ENCODE peak calls at places on chromosomes 7 and 10, in four cellular contexts. P is naive thymus-derived CD8-positive, alpha-beta T cell; T is heart right ventricle; I is activated T-cell treated with anti-CD3 and anti-CD28 coated beads, Interleukin-2, amount 50 U/mL, for 72 hours. Z is an unnamed sample.

GRCh38 chr10:82910301-82910700 is 1035.3 kb downstream of the NRG3 start:
- ATAC-seq in P (no peak), T (no peak), I (no peak), Z (no peak)

GRCh38 chr10:94420998-94421397 is 18.7 kb downstream of the TBC1D12 start:
- ATAC-seq in P (no peak), T (no peak), I (no peak), Z (no peak)

GRCh38 chr7:96708872-96709271 is 774 bp downstream of the SEM1 start:
- ATAC-seq in P (no peak), T (no peak), I (no peak), Z (peak)

GRCh38 chr10:114719311-114719710 is 61.2 kb upstream of the ABLIM1 start:
- ATAC-seq in P (no peak), T (peak), I (no peak), Z (no peak)

GRCh38 chr7:68246189-68246633 is 1249.6 kb downstream of the TYW1 start:
- ATAC-seq in P (no peak), T (no peak), I (no peak), Z (no peak)

GRCh38 chr10:43287056-43288007 is 20.5 kb upstream of the RASGEF1A start:
- ATAC-seq in P (peak), T (peak), I (peak), Z (no peak)

GRCh38 chr7:30184804-30185487 is 50.2 kb downstream of the MTURN start:
- ATAC-seq in P (no peak), T (peak), I (no peak), Z (no peak)

GRCh38 chr7:126940723-126941307 is 311.9 kb downstream of the GRM8 start:
- ATAC-seq in P (no peak), T (no peak), I (no peak), Z (no peak)

GRCh38 chr7:120547605-120548004 is 274.6 kb downstream of the KCND2 start:
- ATAC-seq in P (no peak), T (no peak), I (no peak), Z (no peak)

GRCh38 chr7:156308976-156309620 is 331.5 kb upstream of the RNF32 start:
- ATAC-seq in P (no peak), T (no peak), I (no peak), Z (no peak)

Z was measured in SK-N-SH treated with all-trans-retinoic acid at 6 μM for 48 hours.